ENCODE peak calls at places on chromosome 12, in ten cellular contexts. D is psoas muscle, H is A549, S is neural progenitor cell, V is Panc1, O is right lobe of liver, B is RWPE2, U is mammary epithelial cell, N is pancreas, J is HCT116. M is an unnamed sample.

GRCh38 chr12:49540229-49541139 is 1.7 kb downstream of the KCNH3 start:
- DNase-seq in D (no peak), H (no peak), S (no peak), V (no peak), O (peak; percentile 41), B (no peak), U (peak; percentile 72), N (no peak), J (no peak), M (no peak)

GRCh38 chr12:57907281-57907680 is 34.1 kb upstream of the ATP23 start:
- DNase-seq in D (no peak), H (no peak), S (no peak), V (no peak), O (no peak), B (no peak), U (no peak), N (no peak), J (no peak), M (no peak)

GRCh38 chr12:115640929-115641328 is 636.6 kb downstream of the MED13L start:
- DNase-seq in D (no peak), H (no peak), S (no peak), V (no peak), O (no peak), B (no peak), U (peak; percentile 81), N (no peak), J (no peak), M (no peak)

GRCh38 chr12:53221203-53222076 is 10.6 kb downstream of the RARG start:
- DNase-seq in D (peak; percentile 89), H (peak; percentile 69), S (peak; percentile 94), V (no peak), O (peak; percentile 78), B (peak; percentile 58), U (peak; percentile 46), N (peak; percentile 90), J (no peak), M (peak; percentile 84)

GRCh38 chr12:83823386-83824045 is 1089.1 kb downstream of the SLC6A15 start:
- DNase-seq in D (no peak), H (no peak), S (peak; percentile 90), V (peak; percentile 15), O (peak; percentile 55), B (peak; percentile 35), U (peak; percentile 49), N (no peak), J (peak; percentile 44), M (no peak)

GRCh38 chr12:118714051-118714460 is 267.3 kb upstream of the SRRM4 start:
- DNase-seq in D (no peak), H (peak; percentile 13), S (peak; percentile 85), V (no peak), O (no peak), B (no peak), U (no peak), N (peak; percentile 15), J (peak; percentile 34), M (no peak)

GRCh38 chr12:18643673-18644072 is 94.1 kb downstream of the PLCZ1 start:
- DNase-seq in D (no peak), H (no peak), S (no peak), V (no peak), O (no peak), B (no peak), U (no peak), N (no peak), J (no peak), M (no peak)

GRCh38 chr12:51118706-51119105 is 35.3 kb upstream of the CSRNP2 start:
- DNase-seq in D (no peak), H (no peak), S (no peak), V (peak; percentile 80), O (no peak), B (no peak), U (peak; percentile 97), N (no peak), J (peak; percentile 86), M (no peak)

GRCh38 chr12:90149453-90149852 is 440.8 kb upstream of the ATP2B1 start:
- DNase-seq in D (no peak), H (no peak), S (no peak), V (no peak), O (no peak), B (no peak), U (no peak), N (no peak), J (no peak), M (no peak)

GRCh38 chr12:3753549-3754284 is 808 bp upstream of the CRACR2A start:
- DNase-seq in D (peak; percentile 62), H (no peak), S (no peak), V (no peak), O (no peak), B (no peak), U (no peak), N (no peak), J (no peak), M (no peak)

GRCh38 chr12:54424232-54424631 is 5.2 kb upstream of the ITGA5 start:
- DNase-seq in D (no peak), H (no peak), S (no peak), V (no peak), O (no peak), B (peak; percentile 12), U (no peak), N (no peak), J (no peak), M (no peak)

GRCh38 chr12:10719482-10719881 is 3.6 kb downstream of the YBX3 start:
- DNase-seq in D (peak; percentile 66), H (no peak), S (no peak), V (no peak), O (no peak), B (no peak), U (no peak), N (no peak), J (no peak), M (no peak)

GRCh38 chr12:10717410-10717809 is 5.7 kb downstream of the YBX3 start:
- DNase-seq in D (no peak), H (no peak), S (peak; percentile 28), V (no peak), O (no peak), B (no peak), U (peak; percentile 86), N (no peak), J (no peak), M (no peak)

GRCh38 chr12:10716277-10716676 is 6.8 kb downstream of the YBX3 start:
- DNase-seq in D (no peak), H (no peak), S (no peak), V (no peak), O (no peak), B (no peak), U (no peak), N (no peak), J (no peak), M (no peak)

GRCh38 chr12:10716704-10717315 is 6.3 kb downstream of the YBX3 start:
- DNase-seq in D (peak; percentile 91), H (peak; percentile 51), S (peak; percentile 8), V (no peak), O (no peak), B (peak; percentile 87), U (peak; percentile 94), N (peak; percentile 61), J (peak; percentile 75), M (peak; percentile 60)

GRCh38 chr12:10718279-10718821 is 4.8 kb downstream of the YBX3 start:
- DNase-seq in D (no peak), H (no peak), S (peak; percentile 47), V (no peak), O (no peak), B (no peak), U (peak; percentile 61), N (no peak), J (no peak), M (no peak)
- H3K4me1 ChIP-seq in D (peaks cover 24% of the 10 kb centered on the region), H (peaks cover 57% of the 10 kb centered on the region), S (peaks cover 49% of the 10 kb centered on the region), V (peaks cover 51% of the 10 kb centered on the region), O (no peaks in the 10 kb centered on the region), B (peaks cover 28% of the 10 kb centered on the region), U (peaks cover 52% of the 10 kb centered on the region), N (peaks cover 37% of the 10 kb centered on the region), J (peaks cover 54% of the 10 kb centered on the region), M (peaks cover 54% of the 10 kb centered on the region)

GRCh38 chr12:6374781-6375150 is 597 bp downstream of the SCNN1A start:
- DNase-seq in D (no peak), H (no peak), S (no peak), V (no peak), O (no peak), B (no peak), U (no peak), N (peak; percentile 35), J (no peak), M (no peak)

GRCh38 chr12:6372403-6373003 is 2.9 kb downstream of the SCNN1A start:
- DNase-seq in D (peak; percentile 47), H (peak; percentile 81), S (peak; percentile 35), V (peak; percentile 71), O (no peak), B (peak; percentile 89), U (peak; percentile 92), N (peak; percentile 37), J (peak; percentile 90), M (peak; percentile 76)

GRCh38 chr12:6374028-6374780 is 1.2 kb downstream of the SCNN1A start:
- DNase-seq in D (no peak), H (no peak), S (no peak), V (no peak), O (peak; percentile 47), B (no peak), U (peak; percentile 16), N (no peak), J (no peak), M (peak; percentile 41)

GRCh38 chr12:6370994-6371754 is 4.2 kb downstream of the SCNN1A start:
- DNase-seq in D (peak; percentile 27), H (peak; percentile 98), S (peak; percentile 81), V (peak; percentile 66), O (peak; percentile 61), B (peak; percentile 98), U (peak; percentile 95), N (peak; percentile 61), J (peak; percentile 95), M (peak; percentile 66)

GRCh38 chr12:6373022-6373787 is 2.2 kb downstream of the SCNN1A start:
- DNase-seq in D (no peak), H (no peak), S (no peak), V (no peak), O (peak; percentile 12), B (no peak), U (no peak), N (no peak), J (peak; percentile 65), M (peak; percentile 46)
- H3K4me3 ChIP-seq in D (no peak overlapping the region), H (no peak overlapping the region), S (no peak overlapping the region), V (peak overlapping the region; percentile 2), O (no peak overlapping the region), B (peak overlapping the region; percentile 61), U (peak overlapping the region; percentile 64), N (peak overlapping the region; percentile 40), J (peak overlapping the region; percentile 54), M (peak overlapping the region; percentile 56)

DNA sequence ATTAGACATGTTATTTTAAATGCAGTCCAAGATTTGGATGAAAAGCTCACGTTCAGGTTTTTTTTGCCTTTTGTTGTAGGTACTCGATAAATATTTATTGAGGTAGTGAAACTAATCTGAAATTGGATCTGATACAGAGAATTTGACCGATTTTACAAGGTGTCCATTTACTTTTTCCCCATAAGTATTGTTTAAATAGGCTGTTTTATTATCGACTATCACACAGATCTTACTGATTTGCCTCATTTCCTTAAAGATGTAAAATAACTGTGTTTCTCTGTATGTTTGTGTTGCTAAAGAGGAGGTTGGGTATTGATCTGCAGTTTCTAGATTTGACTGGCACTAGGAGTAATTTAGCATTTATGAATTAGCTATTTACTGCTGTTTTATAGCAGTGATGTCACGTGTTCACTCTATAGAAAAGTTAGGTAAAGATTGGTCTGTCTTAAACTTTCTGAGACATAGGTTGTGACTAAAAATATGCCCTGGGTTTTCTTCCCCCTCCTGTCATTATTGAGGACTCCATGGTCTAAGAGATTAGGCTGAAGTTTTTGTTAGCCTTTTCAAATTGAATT is 3.5 kb downstream of the RAP1B start:
- DNase-seq in D (no peak), H (no peak), S (no peak), V (no peak), O (no peak), B (no peak), U (no peak), N (no peak), J (no peak), M (no peak)
- H3K9me3 ChIP-seq in D (no peaks in the 10 kb centered on the region), H (no peaks in the 10 kb centered on the region), S (no peaks in the 10 kb centered on the region), V (no peaks in the 10 kb centered on the region), O (no peaks in the 10 kb centered on the region), B (no peaks in the 10 kb centered on the region), U (no peaks in the 10 kb centered on the region), N (no peaks in the 10 kb centered on the region), J (no peaks in the 10 kb centered on the region), M (no peaks in the 10 kb centered on the region)

GRCh38 chr12:6345319-6346071 is 3.6 kb upstream of the TNFRSF1A start:
- DNase-seq in D (no peak), H (peak; percentile 90), S (no peak), V (no peak), O (peak; percentile 58), B (no peak), U (peak; percentile 81), N (no peak), J (peak; percentile 85), M (no peak)
- H3K4me1 ChIP-seq in D (peaks cover 18% of the 10 kb centered on the region), H (peaks cover 49% of the 10 kb centered on the region), S (peaks cover 10% of the 10 kb centered on the region), V (peaks cover 17% of the 10 kb centered on the region), O (peaks cover 14% of the 10 kb centered on the region), B (peaks cover 33% of the 10 kb centered on the region), U (peaks cover 33% of the 10 kb centered on the region), N (peaks cover 12% of the 10 kb centered on the region), J (peaks cover 43% of the 10 kb centered on the region), M (peaks cover 50% of the 10 kb centered on the region)

M was measured in lower lobe of right lung.